ENCODE peak calls at places on chromosomes 5 and 9, in six cellular contexts. D, R, K, Y, O and C are unnamed samples.
A peak's percentile ranks its signal among the peaks of the same experiment; 100 is the strongest.

GRCh38 chr5:107563957-107564544 is 106.7 kb downstream of the EFNA5 start:
- DNase-seq in D (no peak), R (no peak), K (no peak), Y (no peak), O (peak; percentile 39), C (no peak)

GRCh38 chr9:136859821-136860269 is 6.3 kb downstream of the EDF1 start:
- DNase-seq in D (no peak), R (no peak), K (no peak), Y (no peak), O (no peak), C (no peak)

GRCh38 chr9:135302329-135303279 is 177.0 kb upstream of the PPP1R26 start:
- DNase-seq in D (no peak), R (no peak), K (no peak), Y (no peak), O (no peak), C (peak; percentile 75)

GRCh38 chr9:87891754-87892153 is 9.1 kb downstream of the SPATA31E1 start:
- DNase-seq in D (no peak), R (no peak), K (no peak), Y (no peak), O (no peak), C (no peak)

GRCh38 chr9:75855509-75855908 is 35.0 kb upstream of the PCSK5 start:
- DNase-seq in D (no peak), R (peak; percentile 9), K (peak; percentile 16), Y (peak; percentile 17), O (peak; percentile 71), C (no peak)

GRCh38 chr9:107696302-107696701 is 206.7 kb upstream of the KLF4 start:
- DNase-seq in D (no peak), R (no peak), K (no peak), Y (no peak), O (no peak), C (no peak)

GRCh38 chr9:76655121-76655531 is 109.1 kb upstream of the PCA3 start:
- DNase-seq in D (no peak), R (no peak), K (no peak), Y (no peak), O (no peak), C (no peak)

GRCh38 chr5:58188287-58188651 is 271.6 kb downstream of the PLK2 start:
- DNase-seq in D (no peak), R (peak; percentile 13), K (no peak), Y (no peak), O (peak; percentile 8), C (no peak)

GRCh38 chr5:92641031-92641962 is 939.7 kb downstream of the NR2F1-AS1 start:
- DNase-seq in D (no peak), R (peak; percentile 17), K (no peak), Y (peak; percentile 14), O (no peak), C (no peak)

GRCh38 chr5:7629559-7629958 is 221.4 kb downstream of the CFAP90 start:
- DNase-seq in D (no peak), R (no peak), K (no peak), Y (no peak), O (no peak), C (no peak)

GRCh38 chr5:56145106-56145505 is 88.0 kb downstream of the ANKRD55 start:
- DNase-seq in D (no peak), R (no peak), K (no peak), Y (no peak), O (no peak), C (no peak)

GRCh38 chr9:75239176-75239575 is 150.9 kb downstream of the OSTF1 start:
- DNase-seq in D (no peak), R (peak; percentile 26), K (no peak), Y (no peak), O (peak; percentile 35), C (no peak)

GRCh38 chr9:136438909-136439549 is 616 bp downstream of the INPP5E start:
- DNase-seq in D (peak; percentile 90), R (peak; percentile 28), K (peak; percentile 91), Y (no peak), O (peak; percentile 43), C (no peak)

GRCh38 chr9:86022687-86023266 is 76.6 kb downstream of the GOLM1 start:
- DNase-seq in D (no peak), R (no peak), K (no peak), Y (no peak), O (no peak), C (no peak)

GRCh38 chr5:45696206-45696836 is at the start of gene HCN1:
- DNase-seq in D (peak; percentile 43), R (peak; percentile 82), K (peak; percentile 30), Y (peak; percentile 59), O (peak; percentile 92), C (peak; percentile 92)

GRCh38 chr5:43044181-43044914 is 4.2 kb upstream of the ANXA2R start:
- DNase-seq in D (no peak), R (peak; percentile 25), K (no peak), Y (peak; percentile 27), O (peak; percentile 81), C (no peak)

GRCh38 chr9:118009585-118009984 is 305.4 kb downstream of the TLR4 start:
- DNase-seq in D (no peak), R (no peak), K (no peak), Y (no peak), O (peak; percentile 63), C (no peak)

DNA sequence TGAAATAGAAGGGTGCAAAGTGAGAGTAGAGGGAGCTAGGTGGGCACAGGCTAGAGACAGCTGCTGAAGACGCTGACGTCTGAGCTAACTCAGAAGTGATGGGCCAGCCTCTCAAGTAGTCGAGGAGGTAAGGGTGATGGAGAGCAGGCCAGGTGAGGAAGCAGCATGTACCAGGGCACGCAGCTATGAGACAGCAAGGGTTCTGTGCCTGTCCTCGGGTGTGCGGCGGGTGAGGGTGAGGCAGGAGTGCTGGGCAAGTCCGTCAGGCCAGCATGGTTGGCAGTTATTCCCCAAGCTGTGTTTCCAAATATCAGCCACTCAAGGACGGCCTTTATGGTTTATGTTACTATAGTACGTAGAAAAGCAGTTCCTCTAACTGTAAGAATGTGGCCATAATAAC is 6.2 kb downstream of the RMND5B start:
- DNase-seq in D (no peak), R (no peak), K (no peak), Y (no peak), O (no peak), C (no peak)
- TF ChIP-seq CTCF in D (no peak), R (no peak), K (no peak), Y (no peak), O (no peak), C (no peak)

GRCh38 chr5:77844408-77845272 is 68.5 kb upstream of the TBCA start:
- DNase-seq in D (peak; percentile 57), R (no peak), K (peak; percentile 69), Y (no peak), O (peak; percentile 41), C (no peak)
- TF ChIP-seq CTCF in D (no peak), R (no peak), K (peak; percentile 38), Y (peak; percentile 41), O (no peak), C (no peak)

DNA sequence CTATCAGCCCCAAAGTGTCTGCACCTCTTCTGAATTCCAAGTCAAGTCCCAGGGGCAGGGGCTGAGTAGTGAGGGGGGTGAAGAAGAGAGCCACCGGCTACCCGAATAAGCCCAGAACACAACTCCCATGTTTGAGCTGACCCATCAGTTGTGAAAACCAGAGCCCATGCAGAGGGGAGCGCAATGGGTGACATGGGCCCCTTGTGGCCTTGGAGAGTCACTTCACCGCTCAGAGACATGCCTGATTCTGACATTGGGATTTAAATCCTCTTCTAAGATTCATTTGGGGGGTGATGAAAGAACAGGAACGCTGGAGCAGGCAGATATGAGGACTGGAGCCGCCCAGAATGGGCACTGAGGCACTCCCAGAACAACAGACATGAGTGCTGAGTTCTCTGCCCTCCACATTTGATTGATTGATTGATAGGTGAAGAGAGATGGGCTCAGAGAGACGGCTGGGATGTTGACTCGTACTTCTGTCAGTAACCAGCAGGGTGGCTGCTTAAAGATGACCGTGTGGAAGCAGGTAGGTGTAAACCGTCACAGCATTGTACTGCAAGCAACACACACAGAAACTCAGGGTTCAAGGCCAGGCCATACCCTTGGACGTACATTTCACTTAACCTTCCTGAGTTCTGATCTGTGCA is 74.3 kb downstream of the GPR21 start:
- DNase-seq in D (no peak), R (no peak), K (no peak), Y (no peak), O (peak; percentile 57), C (no peak)
- TF ChIP-seq CTCF in D (no peak), R (no peak), K (no peak), Y (no peak), O (no peak), C (no peak)

GRCh38 chr9:130325921-130326320 is 60.4 kb downstream of the HMCN2 start:
- DNase-seq in D (no peak), R (no peak), K (no peak), Y (no peak), O (no peak), C (no peak)

GRCh38 chr9:130329061-130329460 is 63.5 kb downstream of the HMCN2 start:
- DNase-seq in D (no peak), R (no peak), K (no peak), Y (no peak), O (no peak), C (no peak)

GRCh38 chr9:130327781-130328348 is 62.3 kb downstream of the HMCN2 start:
- DNase-seq in D (no peak), R (no peak), K (no peak), Y (peak; percentile 51), O (no peak), C (no peak)

GRCh38 chr9:130328349-130328801 is 62.8 kb downstream of the HMCN2 start:
- DNase-seq in D (no peak), R (peak; percentile 19), K (no peak), Y (peak; percentile 31), O (no peak), C (no peak)

GRCh38 chr9:130327070-130327780 is 61.7 kb downstream of the HMCN2 start:
- DNase-seq in D (no peak), R (no peak), K (no peak), Y (no peak), O (peak; percentile 83), C (no peak)
- TF ChIP-seq CTCF in D (no peak), R (no peak), K (peak; percentile 28), Y (peak; percentile 28), O (peak; percentile 74), C (no peak)

DNA sequence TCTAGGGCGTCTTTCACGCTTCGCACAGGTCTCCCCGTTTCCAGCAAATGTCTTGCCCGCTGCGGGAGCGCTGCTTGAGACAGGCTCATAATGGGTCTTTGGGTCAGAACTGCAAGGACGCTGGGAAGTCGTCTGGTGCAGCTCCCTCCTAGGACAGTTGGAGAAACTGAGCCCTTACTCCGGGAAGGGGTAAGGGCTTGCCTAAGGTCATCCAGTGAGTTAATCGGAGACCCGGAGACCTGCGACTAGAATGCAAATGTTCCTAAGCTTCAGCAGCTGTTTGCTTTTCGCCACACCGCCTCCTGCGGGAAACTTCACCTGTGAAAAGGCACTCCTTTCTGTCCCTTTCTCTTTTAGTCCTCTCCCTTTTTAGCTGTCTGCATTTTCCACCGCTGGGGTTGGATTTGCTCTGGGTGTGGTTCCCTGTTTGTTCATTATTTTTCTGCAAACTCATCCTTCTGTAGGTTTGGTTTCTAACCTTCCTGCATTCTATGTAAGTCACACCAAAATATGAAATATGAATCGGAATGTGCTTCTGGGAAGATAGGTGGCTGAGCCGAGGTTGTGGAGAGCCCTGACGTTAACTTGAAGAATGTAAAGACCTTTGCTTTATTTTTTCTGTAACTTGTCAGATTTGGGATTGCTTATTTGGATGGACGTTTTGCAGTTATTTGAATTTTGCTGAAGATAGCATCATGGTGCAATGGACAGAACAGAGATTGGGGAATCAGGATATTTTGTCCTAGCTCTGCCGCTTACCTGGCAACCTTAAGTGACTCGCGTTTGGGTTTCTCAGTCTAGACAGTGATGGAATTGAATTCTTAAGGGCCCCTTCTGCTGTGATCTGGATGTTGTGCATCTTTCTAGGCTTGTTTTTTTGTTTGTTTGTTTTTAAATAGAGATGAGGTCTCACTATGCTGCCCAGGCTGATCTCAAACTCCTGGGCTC is 909 bp downstream of the SLC36A1 start:
- DNase-seq in D (no peak), R (peak; percentile 2), K (no peak), Y (peak; percentile 5), O (peak; percentile 77), C (no peak)
- TF ChIP-seq CTCF in D (no peak), R (no peak), K (no peak), Y (no peak), O (peak; percentile 37), C (peak; percentile 12)